ENCODE peak calls at places on chromosomes 12 and 14, in ten cellular contexts. B is GM12865, N is colonic mucosa, U is heart right ventricle, F is pancreas, X is MM.1S, M is lower lobe of right lung, O is NB4, L is BJ, K is A549. Q is an unnamed sample.

GRCh38 chr12:96981053-96981452 is 74.0 kb downstream of the NEDD1 start:
- DNase-seq in B (no peak), N (no peak), U (no peak), F (no peak), X (no peak), M (no peak), O (peak; percentile 8), L (peak; percentile 83), K (peak; percentile 11), Q (peak; percentile 47)

GRCh38 chr12:119715268-119715620 is 47.3 kb downstream of the PRKAB1 start:
- DNase-seq in B (no peak), N (no peak), U (no peak), F (no peak), X (no peak), M (no peak), O (no peak), L (no peak), K (no peak), Q (no peak)

GRCh38 chr14:70378687-70379086 is 19.2 kb upstream of the COX16 start:
- DNase-seq in B (no peak), N (no peak), U (no peak), F (no peak), X (no peak), M (no peak), O (no peak), L (no peak), K (no peak), Q (no peak)

GRCh38 chr12:56389215-56389850 is 26.7 kb upstream of the APOF start:
- DNase-seq in B (no peak), N (no peak), U (no peak), F (no peak), X (no peak), M (no peak), O (no peak), L (no peak), K (no peak), Q (no peak)

GRCh38 chr12:104133861-104134260 is 4.1 kb downstream of the NFYB start:
- DNase-seq in B (no peak), N (no peak), U (no peak), F (no peak), X (no peak), M (no peak), O (no peak), L (no peak), K (no peak), Q (no peak)

GRCh38 chr12:98863167-98863566 is 218.1 kb downstream of the APAF1 start:
- DNase-seq in B (no peak), N (no peak), U (no peak), F (no peak), X (no peak), M (no peak), O (no peak), L (no peak), K (no peak), Q (no peak)

GRCh38 chr14:100291305-100292075 is 14.8 kb downstream of the SLC25A29 start:
- DNase-seq in B (no peak), N (no peak), U (no peak), F (no peak), X (no peak), M (no peak), O (no peak), L (no peak), K (no peak), Q (no peak)

GRCh38 chr12:34400423-34400881 is 378.2 kb downstream of the ALG10 start:
- DNase-seq in B (no peak), N (peak; percentile 10), U (no peak), F (peak; percentile 3), X (no peak), M (peak; percentile 29), O (no peak), L (no peak), K (no peak), Q (no peak)

GRCh38 chr12:73185403-73185802 is 913.2 kb downstream of the TRHDE start:
- DNase-seq in B (no peak), N (no peak), U (no peak), F (no peak), X (no peak), M (no peak), O (no peak), L (no peak), K (no peak), Q (no peak)

GRCh38 chr12:74108729-74109128 is 428.9 kb upstream of the ATXN7L3B start:
- DNase-seq in B (no peak), N (no peak), U (no peak), F (no peak), X (no peak), M (no peak), O (no peak), L (no peak), K (no peak), Q (no peak)

GRCh38 chr12:59808317-59808910 is 212.6 kb downstream of the SLC16A7 start:
- DNase-seq in B (peak; percentile 45), N (no peak), U (no peak), F (no peak), X (peak; percentile 38), M (no peak), O (peak; percentile 50), L (no peak), K (peak; percentile 28), Q (no peak)

GRCh38 chr14:34354556-34354955 is 107.5 kb downstream of the SPTSSA start:
- DNase-seq in B (no peak), N (no peak), U (no peak), F (no peak), X (no peak), M (no peak), O (no peak), L (no peak), K (no peak), Q (no peak)

GRCh38 chr12:1632702-1633101 is 3.7 kb downstream of the WNT5B start:
- DNase-seq in B (no peak), N (no peak), U (no peak), F (no peak), X (no peak), M (no peak), O (no peak), L (no peak), K (no peak), Q (no peak)

GRCh38 chr12:1630827-1631591 is 2.0 kb downstream of the WNT5B start:
- DNase-seq in B (no peak), N (no peak), U (no peak), F (no peak), X (no peak), M (no peak), O (no peak), L (no peak), K (no peak), Q (no peak)

GRCh38 chr12:1629338-1630080 is 478 bp downstream of the WNT5B start:
- DNase-seq in B (no peak), N (peak; percentile 52), U (no peak), F (peak; percentile 33), X (no peak), M (no peak), O (peak; percentile 52), L (no peak), K (no peak), Q (no peak)

GRCh38 chr12:1628671-1629337 is at the start of gene WNT5B:
- DNase-seq in B (no peak), N (no peak), U (no peak), F (no peak), X (no peak), M (no peak), O (no peak), L (no peak), K (no peak), Q (no peak)

DNA sequence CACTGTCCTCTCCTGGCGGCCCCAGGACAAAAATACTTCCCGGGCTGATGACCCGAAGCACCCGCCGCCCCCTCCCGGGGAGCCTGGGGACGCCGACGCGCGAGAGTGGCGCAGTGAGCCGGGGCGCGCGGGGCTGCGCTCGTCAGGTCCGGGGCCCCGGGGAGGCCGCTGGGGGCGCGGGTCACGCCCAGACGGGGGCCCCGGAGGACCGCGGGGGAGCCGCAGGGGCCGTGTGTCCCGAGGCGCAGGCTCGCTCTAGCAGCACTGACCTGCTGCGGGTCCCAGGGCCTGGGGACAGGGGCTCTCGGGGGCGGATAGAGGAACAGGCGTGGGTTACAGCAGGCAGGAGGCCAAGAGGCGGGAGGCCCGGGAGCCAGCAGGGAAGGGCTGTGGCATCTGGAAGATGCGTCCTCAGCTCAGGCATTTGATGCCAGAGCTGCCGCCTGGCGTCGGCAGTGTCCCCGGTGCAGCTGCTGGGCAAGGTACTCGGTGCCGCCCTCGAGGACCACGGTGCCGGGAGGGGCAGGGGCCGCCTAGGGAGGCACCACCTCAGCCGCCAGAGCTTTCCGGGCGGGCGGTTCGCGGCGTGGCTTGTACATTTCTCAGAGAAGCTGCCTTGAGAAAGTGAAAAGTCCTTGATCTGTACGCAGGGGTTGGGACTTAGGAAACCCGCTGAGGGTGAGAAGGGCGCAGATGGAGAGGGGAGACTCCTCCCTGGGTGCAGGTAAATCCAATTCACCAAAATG is 1.2 kb downstream of the WNT5B start:
- DNase-seq in B (no peak), N (peak; percentile 57), U (peak; percentile 47), F (peak; percentile 49), X (no peak), M (peak; percentile 60), O (peak; percentile 43), L (no peak), K (peak; percentile 58), Q (no peak)
- TF ChIP-seq CTCF in B (peak; percentile 14), N (peak; percentile 10), U (peak; percentile 26), F (no peak), X (no peak), M (peak; percentile 6), O (no peak), L (peak; percentile 42), K (peak; percentile 15), Q (peak; percentile 27)

GRCh38 chr12:41907036-41907435 is 237.6 kb downstream of the GXYLT1 start:
- DNase-seq in B (no peak), N (no peak), U (no peak), F (no peak), X (no peak), M (no peak), O (no peak), L (no peak), K (no peak), Q (no peak)
- H3K4me3 ChIP-seq in B (no peak overlapping the region), N (no peak overlapping the region), U (no peak overlapping the region), F (no peak overlapping the region), X (no peak overlapping the region), M (no peak overlapping the region), O (no peak overlapping the region), L (no peak overlapping the region), K (no peak overlapping the region), Q (no peak overlapping the region)

DNA sequence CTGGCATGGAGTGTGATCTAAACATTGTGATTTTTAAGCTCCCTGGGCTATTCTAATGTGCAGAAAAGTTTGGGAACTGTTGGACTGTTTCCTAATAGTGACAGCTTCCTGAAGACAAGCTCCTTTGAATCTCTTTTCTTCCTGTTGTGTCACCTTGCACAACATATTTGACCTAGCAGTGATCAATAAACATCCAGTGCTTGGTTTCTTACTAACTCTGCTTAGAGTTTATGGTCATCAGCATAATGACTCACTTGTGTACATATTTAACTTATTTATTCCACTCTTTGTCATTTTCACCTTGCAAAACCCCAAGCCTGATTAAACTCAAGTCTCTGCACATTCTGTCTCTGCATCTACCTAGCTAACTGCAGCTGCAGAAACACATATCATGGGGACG is 27.3 kb upstream of the TBC1D30 start:
- DNase-seq in B (no peak), N (no peak), U (no peak), F (no peak), X (no peak), M (no peak), O (no peak), L (no peak), K (peak; percentile 22), Q (no peak)
- TF ChIP-seq CTCF in B (no peak), N (no peak), U (no peak), F (no peak), X (no peak), M (no peak), O (no peak), L (no peak), K (no peak), Q (no peak)

GRCh38 chr12:54414191-54414525 is 4.9 kb downstream of the ITGA5 start:
- DNase-seq in B (no peak), N (no peak), U (no peak), F (no peak), X (no peak), M (no peak), O (no peak), L (no peak), K (no peak), Q (no peak)
- H3K4me3 ChIP-seq in B (no peak overlapping the region), N (no peak overlapping the region), U (no peak overlapping the region), F (no peak overlapping the region), X (no peak overlapping the region), M (peak overlapping the region; percentile 38), O (peak overlapping the region; percentile 62), L (no peak overlapping the region), K (no peak overlapping the region), Q (no peak overlapping the region)